ENCODE peak calls at places on chromosomes 12 and 14, in four cellular contexts. S, I, X and D are unnamed samples.

GRCh38 chr12:14138495-14138894 is 157.1 kb upstream of the GRIN2B start:
- DNase-seq in S (no peak), I (no peak), X (no peak), D (no peak)

GRCh38 chr12:92146865-92147264 is 1.2 kb upstream of the BTG1 start:
- DNase-seq in S (no peak), I (no peak), X (no peak), D (no peak)

GRCh38 chr12:1533602-1534304 is 60.6 kb downstream of the FBXL14 start:
- DNase-seq in S (no peak), I (peak), X (no peak), D (peak)

GRCh38 chr12:58066296-58066695 is 124.9 kb downstream of the ATP23 start:
- DNase-seq in S (no peak), I (no peak), X (no peak), D (no peak)

GRCh38 chr12:115294443-115295133 is 610.6 kb upstream of the TBX3 start:
- DNase-seq in S (no peak), I (no peak), X (peak), D (no peak)

GRCh38 chr12:73124480-73124879 is 852.3 kb downstream of the TRHDE start:
- DNase-seq in S (no peak), I (no peak), X (no peak), D (no peak)

GRCh38 chr14:105091335-105092123 is 26.3 kb upstream of the GPR132 start:
- DNase-seq in S (peak), I (no peak), X (peak), D (peak)

GRCh38 chr12:51868821-51869489 is 18.9 kb upstream of the ANKRD33 start:
- DNase-seq in S (no peak), I (no peak), X (no peak), D (peak)

GRCh38 chr14:91416744-91417133 is 881 bp downstream of the CCDC88C start:
- DNase-seq in S (peak), I (no peak), X (no peak), D (no peak)

GRCh38 chr12:65756956-65757511 is 67.2 kb upstream of the HMGA2 start:
- DNase-seq in S (no peak), I (no peak), X (no peak), D (no peak)

GRCh38 chr12:43396671-43397070 is 155.3 kb downstream of the ADAMTS20 start:
- DNase-seq in S (no peak), I (no peak), X (no peak), D (no peak)

GRCh38 chr14:74478996-74479635 is 14.0 kb downstream of the NPC2 start:
- DNase-seq in S (no peak), I (no peak), X (no peak), D (peak)

GRCh38 chr12:27743601-27744000 is 33.0 kb downstream of the MRPS35 start:
- DNase-seq in S (no peak), I (no peak), X (no peak), D (no peak)

GRCh38 chr14:20516921-20517320 is 11.6 kb downstream of the RNASE10 start:
- DNase-seq in S (no peak), I (no peak), X (no peak), D (no peak)

GRCh38 chr14:22835505-22835904 is 880 bp upstream of the MMP14 start:
- DNase-seq in S (no peak), I (no peak), X (no peak), D (no peak)

GRCh38 chr12:2322554-2323120 is 269.9 kb downstream of the CACNA1C start:
- DNase-seq in S (no peak), I (no peak), X (no peak), D (no peak)

GRCh38 chr12:68119724-68120211 is 39.8 kb downstream of the IFNG start:
- DNase-seq in S (no peak), I (peak), X (no peak), D (no peak)

GRCh38 chr14:52703225-52703624 is 3.8 kb upstream of the PSMC6 start:
- DNase-seq in S (peak), I (no peak), X (peak), D (no peak)

GRCh38 chr14:96748371-96748770 is 48.8 kb upstream of the VRK1 start:
- DNase-seq in S (no peak), I (no peak), X (peak), D (no peak)

GRCh38 chr12:110704750-110705149 is 15.8 kb upstream of the HVCN1 start:
- DNase-seq in S (no peak), I (no peak), X (no peak), D (no peak)

GRCh38 chr14:102120888-102121287 is 18.8 kb upstream of the WDR20 start:
- DNase-seq in S (no peak), I (no peak), X (no peak), D (no peak)

GRCh38 chr12:75476076-75476475 is 4.5 kb upstream of the GLIPR1 start:
- DNase-seq in S (no peak), I (no peak), X (no peak), D (no peak)

GRCh38 chr12:109950625-109951024 is 45.5 kb downstream of the GIT2 start:
- DNase-seq in S (no peak), I (no peak), X (no peak), D (no peak)

GRCh38 chr12:96220902-96221301 is 26.7 kb downstream of the ELK3 start:
- DNase-seq in S (peak), I (no peak), X (no peak), D (no peak)

GRCh38 chr14:23030936-23031335 is 3.8 kb downstream of the PSMB5 start:
- DNase-seq in S (no peak), I (no peak), X (no peak), D (no peak)

GRCh38 chr12:53224268-53224896 is 7.6 kb downstream of the RARG start:
- DNase-seq in S (no peak), I (no peak), X (no peak), D (peak)

GRCh38 chr14:102931580-102932285 is 9.3 kb downstream of the AMN start:
- DNase-seq in S (no peak), I (no peak), X (no peak), D (no peak)

GRCh38 chr12:52249511-52250047 is 16.5 kb downstream of the KRT7 start:
- DNase-seq in S (no peak), I (no peak), X (no peak), D (no peak)